ENCODE peak calls at places on chromosomes 13 and 19, in ten cellular contexts. E is Daoy; X is germinal center; U is midbrain; R is SHP77; O is ovary; N is EL; B is dermis blood vessel endothelial cell; Z is activated naive CD4-positive, alpha-beta T cell treated with Interleukin-2 at 50 U/mL for 16 hours; G is RWPE1. I is an unnamed sample.

GRCh38 chr13:75481176-75482069 is 546 bp downstream of the TBC1D4 start:
- DNase-seq in Z (peak), X (peak), R (peak), G (peak), N (peak), E (peak), U (no peak), B (peak), O (peak), I (no peak)

GRCh38 chr13:44646044-44646443 is 69.9 kb upstream of the TSC22D1 start:
- DNase-seq in E (no peak), X (no peak), N (no peak), U (no peak), G (no peak), R (no peak), Z (no peak), B (no peak), O (no peak), I (no peak)

GRCh38 chr19:15776991-15777787 is 10.3 kb upstream of the OR10H5 start:
- DNase-seq in O (no peak), N (no peak), E (no peak), Z (no peak), R (no peak), B (no peak), G (no peak), X (no peak), U (no peak), I (no peak)

GRCh38 chr19:39199025-39199424 is 2.3 kb downstream of the NCCRP1 start:
- DNase-seq in O (peak), Z (no peak), G (no peak), X (no peak), N (peak), U (peak), E (peak), R (peak), B (peak), I (no peak)

GRCh38 chr19:7862413-7862951 is 11.7 kb downstream of the PRR36 start:
- DNase-seq in B (peak), R (no peak), E (peak), G (peak), Z (peak), U (no peak), X (peak), N (no peak), O (peak), I (peak)

GRCh38 chr13:112859817-112860190 is 109.2 kb upstream of the MCF2L start:
- DNase-seq in X (peak), O (no peak), B (peak), U (no peak), Z (no peak), G (peak), R (no peak), E (peak), N (peak), I (peak)

GRCh38 chr19:2733930-2734588 is 5.8 kb downstream of the SLC39A3 start:
- DNase-seq in E (no peak), X (no peak), O (no peak), R (no peak), Z (no peak), B (no peak), N (no peak), G (peak), U (no peak), I (no peak)

GRCh38 chr13:107824636-107825035 is 390.7 kb downstream of the LIG4 start:
- DNase-seq in E (no peak), U (no peak), B (no peak), G (no peak), O (no peak), N (no peak), R (peak), X (no peak), Z (no peak), I (no peak)